ENCODE peak calls at places on chromosomes 3 and 15, in ten cellular contexts. A is uterus; G is mammary epithelial cell; B is gastrocnemius medialis; S is CD8-positive, alpha-beta T cell; H is MM.1S; R is tibial nerve; C is left ventricle myocardium inferior; W is Caco-2; X is transverse colon. N is an unnamed sample. For H3K4me1 and H3K36me3, the result is how much of the 10 kb centered on the place peaks cover.

GRCh38 chr15:96130734-96131133 is 199.8 kb upstream of the NR2F2 start:
- DNase-seq in S (no peak), H (peak), R (no peak), B (no peak), C (no peak), G (no peak), A (no peak), W (no peak), X (no peak), N (no peak)

GRCh38 chr15:67820992-67821783 is 4.1 kb upstream of the SKOR1 start:
- DNase-seq in R (peak), X (peak), C (peak), B (no peak), H (no peak), A (peak), G (peak), S (no peak), W (peak), N (no peak)

GRCh38 chr3:31472479-31473390 is 60.0 kb upstream of the STT3B start:
- DNase-seq in B (no peak), S (no peak), H (no peak), X (no peak), A (no peak), W (no peak), C (no peak), R (no peak), G (peak), N (no peak)

GRCh38 chr3:170610321-170610884 is 24.5 kb upstream of the SLC7A14 start:
- DNase-seq in A (no peak), G (no peak), C (no peak), X (no peak), W (no peak), S (no peak), B (no peak), R (no peak), H (no peak), N (no peak)

GRCh38 chr3:52253314-52254260 is 8.0 kb downstream of the PPM1M start:
- DNase-seq in X (peak), G (no peak), C (no peak), R (no peak), S (peak), A (no peak), B (peak), W (no peak), H (peak), N (no peak)

GRCh38 chr3:197942956-197943556 is 6.9 kb upstream of the RPL35A start:
- DNase-seq in X (no peak), S (no peak), R (peak), C (no peak), H (peak), W (no peak), B (no peak), G (peak), A (no peak), N (no peak)

GRCh38 chr3:153210116-153210515 is 48.1 kb downstream of the RAP2B start:
- DNase-seq in R (no peak), B (no peak), W (no peak), G (peak), S (no peak), H (no peak), A (no peak), C (no peak), X (no peak), N (no peak)

GRCh38 chr3:134341391-134341790 is 32.9 kb downstream of the AMOTL2 start:
- DNase-seq in H (no peak), S (no peak), G (peak), A (no peak), R (no peak), X (no peak), B (no peak), C (no peak), W (peak), N (peak)

GRCh38 chr3:194292331-194292730 is 58.8 kb downstream of the CPN2 start:
- DNase-seq in W (no peak), S (no peak), C (no peak), R (no peak), G (no peak), B (no peak), A (no peak), X (no peak), H (no peak), N (no peak)

GRCh38 chr3:142152349-142152748 is 3.0 kb upstream of the TFDP2 start:
- DNase-seq in G (no peak), B (no peak), H (no peak), S (no peak), W (no peak), X (no peak), R (no peak), C (no peak), A (no peak), N (no peak)

GRCh38 chr3:52434491-52435115 is 10.3 kb downstream of the SEMA3G start:
- DNase-seq in A (no peak), S (no peak), C (no peak), R (no peak), B (peak), W (peak), H (no peak), X (no peak), G (no peak), N (no peak)

GRCh38 chr3:155871746-155872158 is 1.3 kb downstream of the GMPS start:
- DNase-seq in G (no peak), H (no peak), S (no peak), A (no peak), X (no peak), B (no peak), C (no peak), W (no peak), R (no peak), N (no peak)

GRCh38 chr15:91921188-91921820 is 67.8 kb downstream of the SLCO3A1 start:
- DNase-seq in B (no peak), C (no peak), S (no peak), G (peak), H (no peak), X (no peak), W (no peak), R (no peak), A (no peak), N (no peak)

GRCh38 chr3:7800006-7800780 is 701.4 kb upstream of the LMCD1 start:
- DNase-seq in G (no peak), R (no peak), A (no peak), B (no peak), X (no peak), S (no peak), W (no peak), C (no peak), H (no peak), N (no peak)

GRCh38 chr3:105868450-105868744 is 415 bp downstream of the CBLB start:
- DNase-seq in H (no peak), B (peak), C (peak), A (peak), R (peak), X (peak), W (peak), S (peak), G (no peak), N (peak)

GRCh38 chr15:62296756-62297507 is 131.8 kb upstream of the C2CD4B start:
- DNase-seq in B (no peak), R (no peak), H (no peak), C (no peak), W (no peak), A (no peak), X (no peak), S (no peak), G (no peak), N (no peak)

GRCh38 chr3:145022447-145022846 is 1050.8 kb downstream of the DIPK2A start:
- DNase-seq in S (no peak), G (no peak), H (no peak), W (no peak), X (no peak), C (no peak), A (no peak), R (no peak), B (no peak), N (no peak)

GRCh38 chr3:54235998-54236397 is 113.6 kb downstream of the CACNA2D3 start:
- DNase-seq in C (no peak), X (no peak), H (no peak), R (no peak), A (no peak), W (no peak), G (no peak), B (no peak), S (no peak), N (no peak)

GRCh38 chr3:194275231-194275671 is 75.9 kb downstream of the CPN2 start:
- DNase-seq in H (no peak), A (peak), B (no peak), G (no peak), R (no peak), S (no peak), W (peak), X (no peak), C (no peak), N (peak)

GRCh38 chr3:143145951-143146350 is 26.4 kb downstream of the CHST2 start:
- DNase-seq in A (no peak), G (no peak), W (no peak), X (no peak), H (no peak), S (no peak), C (no peak), R (no peak), B (no peak), N (no peak)

GRCh38 chr3:50605901-50606326 is 5.7 kb downstream of the CISH start:
- DNase-seq in S (no peak), B (peak), C (no peak), G (no peak), W (no peak), X (no peak), R (no peak), H (no peak), A (no peak), N (no peak)

GRCh38 chr15:73987646-73988045 is 4.4 kb downstream of the STOML1 start:
- DNase-seq in C (no peak), R (no peak), W (no peak), S (no peak), H (no peak), A (no peak), G (no peak), X (no peak), B (no peak), N (no peak)

GRCh38 chr15:73988075-73988969 is 3.8 kb downstream of the STOML1 start:
- DNase-seq in C (no peak), R (no peak), W (no peak), H (no peak), S (no peak), B (no peak), G (peak), A (no peak), X (no peak), N (no peak)

GRCh38 chr15:73991260-73991659 is 835 bp downstream of the STOML1 start:
- DNase-seq in B (peak), A (peak), S (no peak), W (no peak), R (peak), H (no peak), C (peak), G (no peak), X (peak), N (peak)

GRCh38 chr15:73990250-73991005 is 1.7 kb downstream of the STOML1 start:
- DNase-seq in A (no peak), G (no peak), S (no peak), W (no peak), X (no peak), C (no peak), R (no peak), B (no peak), H (no peak), N (no peak)

GRCh38 chr15:73989001-73989798 is 2.9 kb downstream of the STOML1 start:
- DNase-seq in B (peak), S (no peak), H (no peak), W (no peak), C (no peak), X (no peak), A (no peak), R (no peak), G (peak), N (peak)
- H3K4me1 ChIP-seq in B (half or more), S (under half), H (under half), W (under half), C (half or more), X (under half), A (under half), R (half or more), G (half or more), N (half or more)

GRCh38 chr15:90603893-90604292 is 74.2 kb downstream of the CRTC3 start:
- DNase-seq in R (no peak), S (peak), H (no peak), C (peak), W (no peak), B (no peak), G (no peak), A (no peak), X (peak), N (no peak)

GRCh38 chr15:90610220-90610619 is 80.5 kb downstream of the CRTC3 start:
- DNase-seq in B (no peak), H (no peak), G (no peak), S (no peak), X (no peak), C (no peak), A (no peak), R (no peak), W (no peak), N (no peak)

GRCh38 chr15:90609254-90610185 is 79.8 kb downstream of the CRTC3 start:
- DNase-seq in C (no peak), R (no peak), S (no peak), B (no peak), G (no peak), W (no peak), A (no peak), H (no peak), X (no peak), N (no peak)

GRCh38 chr15:90606641-90607040 is 76.9 kb downstream of the CRTC3 start:
- DNase-seq in X (no peak), S (no peak), B (no peak), H (no peak), G (no peak), A (no peak), W (no peak), C (no peak), R (no peak), N (no peak)

DNA sequence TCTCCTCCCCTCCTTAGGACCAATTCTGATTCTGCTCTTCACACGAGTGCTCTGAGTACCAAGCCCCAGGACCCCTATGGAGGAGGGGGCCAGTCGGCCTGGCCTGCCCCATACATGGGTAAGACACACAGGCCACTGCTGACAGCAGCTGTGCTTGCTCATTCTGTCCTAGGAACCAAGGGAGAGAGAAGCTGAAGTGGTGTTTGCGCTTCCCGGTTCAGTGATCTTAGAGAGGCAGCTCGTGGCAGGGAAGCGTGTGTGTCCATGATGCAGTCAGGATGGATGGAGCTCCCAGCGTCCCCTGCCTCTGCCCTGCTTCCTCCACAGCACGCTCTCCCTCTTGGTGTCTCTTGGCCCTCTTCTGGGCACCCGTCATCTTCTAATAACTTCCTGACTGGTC is 77.6 kb downstream of the CRTC3 start:
- DNase-seq in S (no peak), G (no peak), W (no peak), B (no peak), C (no peak), X (no peak), R (no peak), H (no peak), A (no peak), N (no peak)
- TF ChIP-seq CTCF in S (no peak), G (no peak), W (no peak), B (no peak), C (no peak), X (no peak), R (no peak), H (no peak), A (no peak), N (no peak)

GRCh38 chr3:125573216-125573615 is 22.1 kb downstream of the OSBPL11 start:
- DNase-seq in G (no peak), S (no peak), A (no peak), B (no peak), X (no peak), R (no peak), C (no peak), H (no peak), W (no peak), N (no peak)
- H3K36me3 ChIP-seq in G (under half), S (under half), A (under half), B (half or more), X (half or more), R (under half), C (half or more), H (under half), W (under half), N (half or more)

GRCh38 chr15:75201609-75202250 is at the start of gene C15orf39:
- DNase-seq in S (peak), W (peak), C (peak), B (peak), A (peak), R (peak), X (peak), G (peak), H (peak), N (peak)
- H3K4me1 ChIP-seq in S (under half), W (under half), C (half or more), B (under half), A (under half), R (under half), X (under half), G (under half), H (under half), N (half or more)

GRCh38 chr3:128703561-128703960 is 22.4 kb upstream of the RAB7A start:
- DNase-seq in S (no peak), G (no peak), A (no peak), B (no peak), H (no peak), W (no peak), R (no peak), C (no peak), X (no peak), N (no peak)

GRCh38 chr3:128698211-128699011 is 27.6 kb upstream of the RAB7A start:
- DNase-seq in B (peak), H (no peak), G (no peak), R (no peak), S (no peak), W (peak), X (peak), A (peak), C (peak), N (peak)

GRCh38 chr3:128706171-128706570 is 19.8 kb upstream of the RAB7A start:
- DNase-seq in S (no peak), W (no peak), H (no peak), X (no peak), R (no peak), A (no peak), C (no peak), G (peak), B (no peak), N (no peak)

GRCh38 chr3:128701342-128702212 is 24.4 kb upstream of the RAB7A start:
- DNase-seq in X (no peak), R (no peak), S (no peak), A (no peak), H (no peak), C (no peak), W (no peak), G (no peak), B (no peak), N (no peak)

DNA sequence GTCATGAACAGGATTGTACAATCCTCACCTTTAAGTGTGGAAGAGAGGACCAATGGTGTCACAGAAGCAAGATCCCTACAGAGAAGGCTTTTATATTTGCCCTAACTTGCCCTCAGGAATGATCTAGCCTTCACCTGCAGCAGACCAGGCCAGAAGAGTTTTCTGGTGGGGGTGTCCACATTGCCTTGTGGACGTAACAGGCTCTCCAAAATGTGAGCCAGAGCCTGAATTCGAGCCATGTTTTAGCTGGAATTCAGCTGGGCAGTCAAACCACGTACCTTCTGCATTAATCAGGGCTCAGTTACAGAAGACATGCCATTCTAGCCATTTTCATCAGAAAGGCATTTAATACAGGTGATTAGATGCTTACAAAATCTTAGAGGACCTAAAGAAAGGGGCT is 23.6 kb upstream of the RAB7A start:
- DNase-seq in X (no peak), H (no peak), C (no peak), S (no peak), G (no peak), A (no peak), B (no peak), W (no peak), R (no peak), N (no peak)
- TF ChIP-seq CTCF in X (no peak), H (no peak), C (no peak), S (no peak), G (no peak), A (no peak), B (no peak), W (no peak), R (no peak), N (no peak)

GRCh38 chr15:40458495-40459371 is 12.1 kb upstream of the CHST14 start:
- DNase-seq in S (no peak), C (no peak), B (no peak), W (no peak), G (no peak), X (no peak), H (no peak), R (no peak), A (no peak), N (no peak)
- H3K36me3 ChIP-seq in S (under half), C (half or more), B (under half), W (under half), G (under half), X (under half), H (under half), R (under half), A (under half), N (under half)

N was measured in suprapubic skin.